ENCODE peak calls at places on chromosome 5, in seven cellular contexts. P, W, L, Z, U, O and T are unnamed samples.

GRCh38 chr5:76695336-76695735 is 20.6 kb upstream of the F2R start:
- DNase-seq in P (no peak), O (no peak), U (no peak), Z (no peak), W (no peak), L (no peak), T (no peak)

GRCh38 chr5:180776376-180776775 is 26.2 kb downstream of the MGAT1 start:
- DNase-seq in L (no peak), W (no peak), O (no peak), Z (no peak), U (no peak), P (no peak), T (no peak)

GRCh38 chr5:150163547-150164059 is 3.0 kb upstream of the CDX1 start:
- DNase-seq in Z (no peak), O (peak; percentile 81), W (peak; percentile 81), P (no peak), L (peak; percentile 81), U (no peak), T (no peak)

GRCh38 chr5:140297283-140297682 is 5.6 kb downstream of the PFDN1 start:
- DNase-seq in P (no peak), Z (no peak), U (no peak), W (no peak), O (no peak), L (no peak), T (no peak)

GRCh38 chr5:10157085-10157669 is 92.5 kb downstream of the ATPSCKMT start:
- DNase-seq in O (no peak), L (peak; percentile 54), U (no peak), W (no peak), P (no peak), Z (no peak), T (no peak)

GRCh38 chr5:137760294-137761019 is 6.3 kb upstream of the HNRNPA0 start:
- DNase-seq in O (no peak), L (no peak), Z (no peak), W (no peak), U (no peak), P (no peak), T (no peak)

GRCh38 chr5:127002390-127002789 is 28.0 kb downstream of the MARCHF3 start:
- DNase-seq in U (no peak), Z (no peak), O (no peak), L (no peak), P (no peak), W (no peak), T (no peak)

GRCh38 chr5:1314564-1314982 is 19.7 kb upstream of the TERT start:
- DNase-seq in L (no peak), Z (no peak), U (no peak), O (no peak), W (no peak), P (no peak), T (no peak)

GRCh38 chr5:159582756-159583523 is 252.7 kb upstream of the IL12B start:
- DNase-seq in O (no peak), U (no peak), W (no peak), P (no peak), Z (no peak), L (no peak), T (no peak)

GRCh38 chr5:73488806-73489205 is 9.4 kb upstream of the BTF3 start:
- DNase-seq in P (no peak), L (no peak), U (no peak), W (no peak), O (no peak), Z (no peak), T (no peak)

GRCh38 chr5:757931-758697 is 26.4 kb downstream of the ZDHHC11B start:
- DNase-seq in P (no peak), Z (no peak), U (no peak), L (peak; percentile 88), W (peak; percentile 21), O (peak; percentile 90), T (no peak)

GRCh38 chr5:90356612-90357011 is 52.9 kb downstream of the CETN3 start:
- DNase-seq in Z (no peak), W (no peak), P (no peak), L (no peak), U (no peak), O (no peak), T (no peak)